ENCODE peak calls at places on chromosomes 4 and X, in ten cellular contexts. One of them, this sample, is unnamed.

GRCh38 chrX:43481601-43482000 is 174.5 kb upstream of the MAOA start:
- DNase-seq in left ventricle myocardium inferior: no peak
- DNase-seq in lower lobe of right lung: no peak
- DNase-seq in AG04450: no peak
- DNase-seq in bronchial epithelial cell: no peak
- DNase-seq in right atrium auricular region: no peak
- DNase-seq in RWPE1: no peak
- DNase-seq in IMR-90: no peak
- DNase-seq in MCF 10A: no peak
- DNase-seq in HFF-Myc: no peak
- DNase-seq in this sample: no peak

GRCh38 chr4:27692868-27693634 is 832.4 kb downstream of the STIM2 start:
- DNase-seq in RWPE1: no peak
- DNase-seq in left ventricle myocardium inferior: no peak
- DNase-seq in right atrium auricular region: no peak
- DNase-seq in MCF 10A: no peak
- DNase-seq in HFF-Myc: no peak
- DNase-seq in IMR-90: no peak
- DNase-seq in lower lobe of right lung: no peak
- DNase-seq in AG04450: no peak
- DNase-seq in bronchial epithelial cell: no peak
- DNase-seq in this sample: no peak

GRCh38 chr4:152398060-152398459 is 137.8 kb downstream of the FBXW7 start:
- DNase-seq in MCF 10A: peak
- DNase-seq in bronchial epithelial cell: peak
- DNase-seq in lower lobe of right lung: no peak
- DNase-seq in right atrium auricular region: no peak
- DNase-seq in HFF-Myc: no peak
- DNase-seq in IMR-90: peak
- DNase-seq in AG04450: no peak
- DNase-seq in left ventricle myocardium inferior: no peak
- DNase-seq in RWPE1: peak
- DNase-seq in this sample: no peak

GRCh38 chr4:24662065-24662464 is 77.7 kb upstream of the DHX15 start:
- DNase-seq in HFF-Myc: no peak
- DNase-seq in bronchial epithelial cell: no peak
- DNase-seq in RWPE1: no peak
- DNase-seq in left ventricle myocardium inferior: no peak
- DNase-seq in IMR-90: no peak
- DNase-seq in AG04450: no peak
- DNase-seq in lower lobe of right lung: no peak
- DNase-seq in right atrium auricular region: no peak
- DNase-seq in MCF 10A: no peak
- DNase-seq in this sample: no peak

GRCh38 chrX:140389331-140389730 is 115.5 kb downstream of the SOX3 start:
- DNase-seq in MCF 10A: no peak
- DNase-seq in RWPE1: no peak
- DNase-seq in HFF-Myc: no peak
- DNase-seq in left ventricle myocardium inferior: no peak
- DNase-seq in bronchial epithelial cell: no peak
- DNase-seq in IMR-90: no peak
- DNase-seq in lower lobe of right lung: no peak
- DNase-seq in AG04450: no peak
- DNase-seq in right atrium auricular region: no peak
- DNase-seq in this sample: no peak

GRCh38 chr4:185925910-185926360 is 113.9 kb upstream of the SORBS2 start:
- DNase-seq in IMR-90: no peak
- DNase-seq in left ventricle myocardium inferior: peak
- DNase-seq in HFF-Myc: no peak
- DNase-seq in bronchial epithelial cell: no peak
- DNase-seq in MCF 10A: no peak
- DNase-seq in RWPE1: no peak
- DNase-seq in AG04450: no peak
- DNase-seq in lower lobe of right lung: no peak
- DNase-seq in right atrium auricular region: no peak
- DNase-seq in this sample: no peak

GRCh38 chrX:98627645-98628044 is 1743.9 kb downstream of the RPA4 start:
- DNase-seq in HFF-Myc: no peak
- DNase-seq in left ventricle myocardium inferior: no peak
- DNase-seq in right atrium auricular region: no peak
- DNase-seq in RWPE1: no peak
- DNase-seq in AG04450: no peak
- DNase-seq in bronchial epithelial cell: no peak
- DNase-seq in MCF 10A: no peak
- DNase-seq in IMR-90: no peak
- DNase-seq in lower lobe of right lung: no peak
- DNase-seq in this sample: no peak

GRCh38 chrX:120736989-120737388 is 107.1 kb upstream of the C1GALT1C1 start:
- DNase-seq in left ventricle myocardium inferior: no peak
- DNase-seq in lower lobe of right lung: no peak
- DNase-seq in MCF 10A: peak
- DNase-seq in HFF-Myc: no peak
- DNase-seq in IMR-90: peak
- DNase-seq in RWPE1: peak
- DNase-seq in right atrium auricular region: no peak
- DNase-seq in AG04450: no peak
- DNase-seq in bronchial epithelial cell: peak
- DNase-seq in this sample: no peak

GRCh38 chrX:108299101-108299591 is 139.1 kb downstream of the COL4A6 start:
- DNase-seq in left ventricle myocardium inferior: no peak
- DNase-seq in AG04450: no peak
- DNase-seq in bronchial epithelial cell: peak
- DNase-seq in MCF 10A: peak
- DNase-seq in RWPE1: peak
- DNase-seq in HFF-Myc: no peak
- DNase-seq in lower lobe of right lung: no peak
- DNase-seq in IMR-90: peak
- DNase-seq in right atrium auricular region: no peak
- DNase-seq in this sample: no peak

GRCh38 chr4:42282081-42282901 is 115.0 kb upstream of the SHISA3 start:
- DNase-seq in AG04450: peak
- DNase-seq in HFF-Myc: peak
- DNase-seq in bronchial epithelial cell: peak
- DNase-seq in left ventricle myocardium inferior: peak
- DNase-seq in RWPE1: peak
- DNase-seq in right atrium auricular region: peak
- DNase-seq in MCF 10A: peak
- DNase-seq in IMR-90: peak
- DNase-seq in lower lobe of right lung: no peak
- DNase-seq in this sample: no peak

GRCh38 chrX:111086521-111087127 is 9.4 kb upstream of the PAK3 start:
- DNase-seq in lower lobe of right lung: no peak
- DNase-seq in HFF-Myc: no peak
- DNase-seq in MCF 10A: no peak
- DNase-seq in IMR-90: no peak
- DNase-seq in bronchial epithelial cell: no peak
- DNase-seq in RWPE1: no peak
- DNase-seq in left ventricle myocardium inferior: no peak
- DNase-seq in right atrium auricular region: no peak
- DNase-seq in AG04450: no peak
- DNase-seq in this sample: no peak

GRCh38 chrX:145729635-145730034 is 88.0 kb upstream of the SLITRK2 start:
- DNase-seq in RWPE1: peak
- DNase-seq in AG04450: no peak
- DNase-seq in HFF-Myc: no peak
- DNase-seq in right atrium auricular region: no peak
- DNase-seq in bronchial epithelial cell: no peak
- DNase-seq in IMR-90: no peak
- DNase-seq in left ventricle myocardium inferior: no peak
- DNase-seq in lower lobe of right lung: no peak
- DNase-seq in MCF 10A: peak
- DNase-seq in this sample: no peak

GRCh38 chrX:87813566-87813965 is 296.0 kb downstream of the KLHL4 start:
- DNase-seq in IMR-90: no peak
- DNase-seq in MCF 10A: no peak
- DNase-seq in RWPE1: peak
- DNase-seq in right atrium auricular region: no peak
- DNase-seq in bronchial epithelial cell: no peak
- DNase-seq in HFF-Myc: no peak
- DNase-seq in left ventricle myocardium inferior: no peak
- DNase-seq in lower lobe of right lung: no peak
- DNase-seq in AG04450: no peak
- DNase-seq in this sample: no peak

GRCh38 chrX:71637253-71637618 is 18.9 kb upstream of the CXCR3 start:
- DNase-seq in lower lobe of right lung: no peak
- DNase-seq in AG04450: no peak
- DNase-seq in HFF-Myc: no peak
- DNase-seq in MCF 10A: peak
- DNase-seq in left ventricle myocardium inferior: no peak
- DNase-seq in right atrium auricular region: no peak
- DNase-seq in IMR-90: peak
- DNase-seq in bronchial epithelial cell: peak
- DNase-seq in RWPE1: no peak
- DNase-seq in this sample: no peak

DNA sequence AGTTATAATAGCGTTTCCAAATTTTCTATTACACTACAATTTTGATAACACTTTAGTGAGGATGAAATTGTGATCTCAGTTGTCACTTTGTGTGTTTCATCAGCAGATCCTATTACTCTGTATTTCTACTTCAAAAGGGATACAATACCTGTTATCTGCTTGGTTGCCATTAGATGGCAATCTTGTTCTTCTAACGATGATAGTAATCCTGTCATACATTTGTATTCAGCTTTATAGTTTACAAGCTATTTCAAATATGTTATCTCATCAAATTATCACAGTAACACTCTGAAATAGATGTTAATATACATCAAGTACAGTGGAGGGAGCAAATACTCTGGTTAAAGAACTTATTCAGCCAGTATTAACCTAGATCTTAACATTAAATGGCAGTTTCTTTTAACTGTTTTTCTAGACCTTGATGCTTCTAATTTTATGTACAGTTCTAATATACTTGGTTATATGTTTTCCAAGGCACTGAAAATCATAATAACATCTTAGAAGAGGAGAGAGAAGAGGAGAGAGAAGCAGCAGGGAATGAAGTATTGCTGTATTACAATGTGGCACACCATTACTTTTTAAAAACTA is 292.0 kb downstream of the CCSER1 start:
- DNase-seq in lower lobe of right lung: no peak
- DNase-seq in HFF-Myc: peak
- DNase-seq in bronchial epithelial cell: peak
- DNase-seq in IMR-90: peak
- DNase-seq in AG04450: no peak
- DNase-seq in left ventricle myocardium inferior: no peak
- DNase-seq in RWPE1: peak
- DNase-seq in right atrium auricular region: no peak
- DNase-seq in MCF 10A: peak
- DNase-seq in this sample: no peak
- TF ChIP-seq CTCF in lower lobe of right lung: peak
- TF ChIP-seq CTCF in HFF-Myc: peak
- TF ChIP-seq CTCF in bronchial epithelial cell: peak
- TF ChIP-seq CTCF in IMR-90: peak
- TF ChIP-seq CTCF in AG04450: peak
- TF ChIP-seq CTCF in left ventricle myocardium inferior: peak
- TF ChIP-seq CTCF in RWPE1: peak
- TF ChIP-seq CTCF in right atrium auricular region: no peak
- TF ChIP-seq CTCF in MCF 10A: peak
- TF ChIP-seq CTCF in this sample: no peak

DNA sequence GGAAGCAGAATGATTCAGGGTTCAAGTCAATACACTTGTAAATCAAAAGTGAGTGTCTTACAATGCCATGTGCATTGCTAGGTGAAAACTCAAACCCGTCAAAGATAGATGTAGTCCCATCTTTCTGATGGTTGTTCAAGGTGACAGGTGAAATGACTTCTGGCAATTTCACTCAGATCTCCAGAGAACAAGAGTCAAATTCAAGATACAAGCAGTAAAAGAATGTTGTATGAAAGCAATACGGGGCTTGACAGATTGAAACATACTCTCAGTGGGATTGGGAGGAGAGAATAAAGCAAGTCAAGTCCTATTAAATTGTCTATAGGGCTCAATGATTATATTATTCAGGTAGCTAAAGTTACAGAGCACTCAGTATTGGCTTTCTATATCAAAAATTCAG is 105.1 kb upstream of the ANXA10 start:
- DNase-seq in MCF 10A: no peak
- DNase-seq in HFF-Myc: no peak
- DNase-seq in RWPE1: no peak
- DNase-seq in AG04450: no peak
- DNase-seq in left ventricle myocardium inferior: no peak
- DNase-seq in bronchial epithelial cell: no peak
- DNase-seq in IMR-90: no peak
- DNase-seq in right atrium auricular region: no peak
- DNase-seq in lower lobe of right lung: no peak
- DNase-seq in this sample: no peak
- TF ChIP-seq CTCF in MCF 10A: no peak
- TF ChIP-seq CTCF in HFF-Myc: no peak
- TF ChIP-seq CTCF in RWPE1: no peak
- TF ChIP-seq CTCF in AG04450: no peak
- TF ChIP-seq CTCF in left ventricle myocardium inferior: no peak
- TF ChIP-seq CTCF in bronchial epithelial cell: no peak
- TF ChIP-seq CTCF in IMR-90: no peak
- TF ChIP-seq CTCF in right atrium auricular region: no peak
- TF ChIP-seq CTCF in lower lobe of right lung: no peak
- TF ChIP-seq CTCF in this sample: no peak

DNA sequence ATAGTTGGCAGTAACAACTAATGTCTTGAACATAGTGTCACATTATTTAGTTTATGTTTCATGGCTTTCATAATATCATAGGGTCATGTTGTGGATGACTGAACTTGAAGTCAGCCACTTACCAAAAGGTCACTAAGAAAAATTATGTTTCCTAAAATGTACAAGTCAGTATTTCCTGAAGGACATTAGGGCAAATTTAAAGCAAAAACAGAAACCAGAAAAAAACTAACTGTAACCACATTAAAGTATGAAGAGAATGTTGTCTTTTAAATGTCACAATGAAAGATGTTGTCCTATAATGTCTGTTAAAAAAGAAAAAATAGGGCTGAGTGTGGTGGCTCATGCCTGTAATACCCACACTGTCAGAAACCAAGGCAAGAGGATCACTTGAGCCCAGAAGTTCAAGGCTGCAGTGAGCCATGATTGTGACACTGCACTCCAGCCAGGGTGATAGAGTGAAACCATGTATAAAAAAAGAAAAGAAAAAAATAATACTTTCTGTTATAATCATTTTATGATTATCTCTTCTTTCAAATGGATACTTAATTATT is 55.8 kb downstream of the HHIP start:
- DNase-seq in bronchial epithelial cell: no peak
- DNase-seq in MCF 10A: no peak
- DNase-seq in lower lobe of right lung: no peak
- DNase-seq in right atrium auricular region: no peak
- DNase-seq in left ventricle myocardium inferior: no peak
- DNase-seq in HFF-Myc: no peak
- DNase-seq in AG04450: no peak
- DNase-seq in RWPE1: no peak
- DNase-seq in IMR-90: no peak
- DNase-seq in this sample: no peak
- TF ChIP-seq CTCF in bronchial epithelial cell: no peak
- TF ChIP-seq CTCF in MCF 10A: no peak
- TF ChIP-seq CTCF in lower lobe of right lung: no peak
- TF ChIP-seq CTCF in right atrium auricular region: no peak
- TF ChIP-seq CTCF in left ventricle myocardium inferior: no peak
- TF ChIP-seq CTCF in HFF-Myc: no peak
- TF ChIP-seq CTCF in AG04450: no peak
- TF ChIP-seq CTCF in RWPE1: no peak
- TF ChIP-seq CTCF in IMR-90: no peak
- TF ChIP-seq CTCF in this sample: no peak

DNA sequence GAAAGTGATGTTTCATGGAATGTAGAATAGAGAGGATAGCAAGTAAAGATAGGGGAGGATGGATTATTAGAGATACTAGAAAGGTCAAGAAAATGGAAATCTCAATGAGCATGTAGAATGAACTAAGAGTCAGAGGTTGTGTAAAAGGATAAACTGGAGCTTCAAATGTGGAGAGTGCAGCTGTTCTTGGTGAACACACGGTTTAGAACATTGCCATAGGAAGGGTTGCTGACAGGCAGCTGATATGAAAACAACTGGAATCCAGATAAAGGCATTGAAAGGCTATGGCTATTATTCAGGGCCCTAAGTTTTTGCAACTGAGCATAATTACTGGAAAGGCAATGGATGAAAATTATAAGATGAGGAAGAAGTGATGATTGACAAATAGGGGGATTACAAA is 239.6 kb upstream of the VEGFC start:
- DNase-seq in MCF 10A: no peak
- DNase-seq in bronchial epithelial cell: no peak
- DNase-seq in RWPE1: no peak
- DNase-seq in AG04450: no peak
- DNase-seq in right atrium auricular region: no peak
- DNase-seq in HFF-Myc: no peak
- DNase-seq in IMR-90: no peak
- DNase-seq in left ventricle myocardium inferior: no peak
- DNase-seq in lower lobe of right lung: no peak
- DNase-seq in this sample: no peak
- TF ChIP-seq CTCF in MCF 10A: no peak
- TF ChIP-seq CTCF in bronchial epithelial cell: no peak
- TF ChIP-seq CTCF in RWPE1: no peak
- TF ChIP-seq CTCF in AG04450: no peak
- TF ChIP-seq CTCF in right atrium auricular region: no peak
- TF ChIP-seq CTCF in HFF-Myc: no peak
- TF ChIP-seq CTCF in IMR-90: no peak
- TF ChIP-seq CTCF in left ventricle myocardium inferior: no peak
- TF ChIP-seq CTCF in lower lobe of right lung: no peak
- TF ChIP-seq CTCF in this sample: no peak

This sample was measured in CD14-positive monocyte.